ENCODE peak calls at places on chromosomes 4 and X, in six cellular contexts. Y is nephron progenitor cell, C is H54, W is NCI-H2107, A is NCI-H1092, R is PC-9. F is an unnamed sample.
A peak's percentile ranks its signal among the peaks of the same experiment; 100 is the strongest.

GRCh38 chr4:158810487-158811215 is 41.8 kb downstream of the FNIP2 start:
- DNase-seq in W (no peak), C (peak; percentile 26), A (no peak), Y (no peak), R (peak; percentile 89), F (no peak)

GRCh38 chrX:18464500-18464899 is 39.1 kb downstream of the CDKL5 start:
- DNase-seq in W (no peak), R (no peak), Y (no peak), A (no peak), C (no peak), F (no peak)

GRCh38 chr4:9679704-9680478 is 101.5 kb upstream of the DRD5 start:
- DNase-seq in A (no peak), Y (no peak), C (no peak), R (no peak), W (no peak), F (no peak)

GRCh38 chr4:151541438-151542071 is 132.6 kb downstream of the FHIP1A start:
- DNase-seq in C (no peak), W (no peak), A (peak; percentile 83), Y (peak; percentile 12), R (peak; percentile 60), F (peak; percentile 21)

GRCh38 chr4:175678451-175678850 is 133.6 kb downstream of the GPM6A start:
- DNase-seq in Y (no peak), C (no peak), R (no peak), W (no peak), A (no peak), F (no peak)

GRCh38 chrX:10246846-10247245 is 90.1 kb downstream of the CLCN4 start:
- DNase-seq in A (no peak), W (no peak), Y (no peak), R (no peak), C (no peak), F (no peak)

GRCh38 chr4:81635747-81636146 is 164.0 kb upstream of the RASGEF1B start:
- DNase-seq in W (peak; percentile 15), R (peak; percentile 78), A (no peak), Y (no peak), C (no peak), F (no peak)

GRCh38 chr4:183758006-183758734 is 99.1 kb downstream of the TRAPPC11 start:
- DNase-seq in A (no peak), C (no peak), Y (peak; percentile 56), W (no peak), R (no peak), F (peak; percentile 48)

GRCh38 chr4:153834901-153835300 is 46.0 kb upstream of the SFRP2 start:
- DNase-seq in Y (no peak), R (no peak), W (no peak), A (no peak), C (no peak), F (no peak)

GRCh38 chrX:71859637-71860036 is 51.0 kb upstream of the NHSL2 start:
- DNase-seq in A (peak; percentile 11), R (no peak), Y (peak; percentile 45), W (no peak), C (no peak), F (no peak)

GRCh38 chr4:67725981-67726380 is 25.0 kb upstream of the UBA6 start:
- DNase-seq in W (no peak), R (no peak), A (no peak), C (no peak), Y (no peak), F (no peak)

GRCh38 chr4:182521006-182521405 is 277.8 kb downstream of the TENM3 start:
- DNase-seq in C (no peak), R (no peak), Y (no peak), W (no peak), A (no peak), F (no peak)

GRCh38 chrX:123340691-123341090 is 156.6 kb downstream of the GRIA3 start:
- DNase-seq in A (no peak), R (no peak), C (no peak), W (no peak), Y (no peak), F (no peak)

GRCh38 chr4:31995943-31996901 is 1276.1 kb downstream of the PCDH7 start:
- DNase-seq in W (no peak), R (no peak), Y (peak; percentile 10), A (no peak), C (no peak), F (peak; percentile 81)

GRCh38 chr4:148052448-148052847 is 320.6 kb downstream of the ARHGAP10 start:
- DNase-seq in Y (no peak), R (no peak), W (no peak), C (no peak), A (no peak), F (no peak)

GRCh38 chr4:25865586-25865985 is 2.8 kb upstream of the SEL1L3 start:
- DNase-seq in Y (no peak), W (no peak), C (peak; percentile 82), R (peak; percentile 88), A (no peak), F (no peak)

GRCh38 chr4:10032625-10033024 is 11.3 kb upstream of the SLC2A9 start:
- DNase-seq in Y (no peak), C (peak; percentile 15), A (no peak), R (peak; percentile 96), W (no peak), F (no peak)

GRCh38 chr4:84224522-84224921 is 274.6 kb downstream of the NKX6-1 start:
- DNase-seq in C (no peak), Y (no peak), R (no peak), W (peak; percentile 28), A (no peak), F (no peak)

GRCh38 chr4:151329217-151330007 is 4.0 kb upstream of the SH3D19 start:
- DNase-seq in C (no peak), R (peak; percentile 73), W (no peak), A (no peak), Y (no peak), F (no peak)

GRCh38 chr4:26214994-26215393 is 105.8 kb upstream of the RBPJ start:
- DNase-seq in A (no peak), C (no peak), R (no peak), W (no peak), Y (no peak), F (no peak)

GRCh38 chrX:47751670-47752069 is 85.0 kb upstream of the ZNF81 start:
- DNase-seq in C (peak; percentile 0), Y (peak; percentile 32), R (no peak), W (peak; percentile 8), A (no peak), F (peak; percentile 40)

GRCh38 chr4:126701756-126702155 is 931.0 kb upstream of the INTU start:
- DNase-seq in R (no peak), Y (no peak), A (peak; percentile 46), W (no peak), C (no peak), F (no peak)

GRCh38 chrX:63761639-63762038 is 23.4 kb downstream of the ARHGEF9 start:
- DNase-seq in R (no peak), A (no peak), W (no peak), Y (no peak), C (no peak), F (no peak)

GRCh38 chr4:102427599-102427998 is 73.6 kb upstream of the NFKB1 start:
- DNase-seq in Y (no peak), R (no peak), A (no peak), C (no peak), W (no peak), F (no peak)

GRCh38 chr4:20416800-20417199 is 165.1 kb downstream of the SLIT2 start:
- DNase-seq in A (no peak), Y (no peak), C (no peak), R (no peak), W (no peak), F (no peak)

GRCh38 chrX:68252664-68253063 is 180.6 kb downstream of the OPHN1 start:
- DNase-seq in W (no peak), Y (no peak), A (no peak), C (no peak), R (no peak), F (no peak)

GRCh38 chr4:28228575-28228974 is 1367.9 kb downstream of the STIM2 start:
- DNase-seq in R (no peak), Y (no peak), W (no peak), A (no peak), C (no peak), F (no peak)

GRCh38 chr4:18106620-18107019 is 85.1 kb upstream of the LCORL start:
- DNase-seq in Y (no peak), W (no peak), C (no peak), R (no peak), A (no peak), F (no peak)

GRCh38 chr4:173056271-173056670 is 112.3 kb upstream of the GALNT7 start:
- DNase-seq in C (no peak), A (no peak), R (no peak), W (no peak), Y (no peak), F (no peak)

GRCh38 chrX:70439016-70439415 is 5.6 kb upstream of the DLG3 start:
- DNase-seq in Y (no peak), C (no peak), A (no peak), W (no peak), R (no peak), F (no peak)

GRCh38 chrX:51456814-51457213 is 39.6 kb downstream of the NUDT11 start:
- DNase-seq in A (peak; percentile 1), W (no peak), C (no peak), Y (no peak), R (no peak), F (no peak)

GRCh38 chr4:139223682-139224317 is 46.8 kb upstream of the ELF2 start:
- DNase-seq in C (no peak), Y (no peak), A (no peak), W (no peak), R (no peak), F (no peak)

GRCh38 chrX:77415882-77416281 is 31.3 kb upstream of the FGF16 start:
- DNase-seq in R (no peak), A (no peak), W (no peak), C (no peak), Y (no peak), F (no peak)

GRCh38 chrX:153438522-153438921 is 7.3 kb downstream of the TREX2 start:
- DNase-seq in W (no peak), A (no peak), Y (no peak), R (no peak), C (no peak), F (no peak)

GRCh38 chr4:179097741-179098140 is 1655.5 kb upstream of the AGA start:
- DNase-seq in W (no peak), Y (peak; percentile 77), C (no peak), A (no peak), R (no peak), F (no peak)

GRCh38 chrX:116379854-116380253 is 56.6 kb upstream of the SLC6A14 start:
- DNase-seq in Y (no peak), W (no peak), R (no peak), A (no peak), C (peak; percentile 1), F (no peak)

GRCh38 chrX:122091571-122091970 is 1044.2 kb downstream of the GLUD2 start:
- DNase-seq in R (no peak), Y (no peak), C (no peak), W (no peak), A (no peak), F (no peak)

GRCh38 chr4:113141901-113142346 is 92.5 kb downstream of the ANK2 start:
- DNase-seq in R (peak; percentile 47), C (peak; percentile 1), A (peak; percentile 70), W (no peak), Y (no peak), F (no peak)

GRCh38 chr4:153649572-153649991 is 34.5 kb upstream of the TLR2 start:
- DNase-seq in A (no peak), Y (peak; percentile 12), R (no peak), C (no peak), W (no peak), F (no peak)

GRCh38 chr4:94256833-94257232 is 49.2 kb downstream of the SMARCAD1 start:
- DNase-seq in C (no peak), W (no peak), R (no peak), A (no peak), Y (no peak), F (no peak)

F was measured in glutamatergic neuron.